ENCODE peak calls at places on chromosome 1, in five cellular contexts. One of them, this sample, is unnamed.

GRCh38 chr1:173409613-173410012 is 67.5 kb upstream of the PRDX6 start:
- DNase-seq in stomach: peak
- DNase-seq in BJ: no peak
- DNase-seq in neural crest cell: no peak
- DNase-seq in left lung: peak
- DNase-seq in this sample: peak

GRCh38 chr1:59992040-59992820 is 65.7 kb upstream of the CYP2J2 start:
- DNase-seq in stomach: no peak
- DNase-seq in BJ: no peak
- DNase-seq in neural crest cell: no peak
- DNase-seq in left lung: no peak
- DNase-seq in this sample: no peak

GRCh38 chr1:3499611-3500010 is 45.1 kb downstream of the ARHGEF16 start:
- DNase-seq in stomach: no peak
- DNase-seq in BJ: no peak
- DNase-seq in neural crest cell: no peak
- DNase-seq in left lung: no peak
- DNase-seq in this sample: no peak

GRCh38 chr1:9057851-9058250 is 11.6 kb downstream of the SLC2A5 start:
- DNase-seq in stomach: no peak
- DNase-seq in BJ: no peak
- DNase-seq in neural crest cell: no peak
- DNase-seq in left lung: no peak
- DNase-seq in this sample: no peak

GRCh38 chr1:79711001-79711431 is 704.5 kb upstream of the ADGRL4 start:
- DNase-seq in stomach: no peak
- DNase-seq in BJ: no peak
- DNase-seq in neural crest cell: no peak
- DNase-seq in left lung: no peak
- DNase-seq in this sample: no peak

GRCh38 chr1:38624341-38625039 is 235.1 kb downstream of the RRAGC start:
- DNase-seq in stomach: no peak
- DNase-seq in BJ: no peak
- DNase-seq in neural crest cell: no peak
- DNase-seq in left lung: no peak
- DNase-seq in this sample: no peak

GRCh38 chr1:45386219-45386618 is 46.0 kb upstream of the MUTYH start:
- DNase-seq in stomach: no peak
- DNase-seq in BJ: no peak
- DNase-seq in neural crest cell: no peak
- DNase-seq in left lung: no peak
- DNase-seq in this sample: no peak

GRCh38 chr1:155961937-155962336 is 16.4 kb downstream of the ARHGEF2 start:
- DNase-seq in stomach: peak
- DNase-seq in BJ: peak
- DNase-seq in neural crest cell: no peak
- DNase-seq in left lung: no peak
- DNase-seq in this sample: peak

GRCh38 chr1:236016782-236017400 is 48.0 kb downstream of the NID1 start:
- DNase-seq in stomach: no peak
- DNase-seq in BJ: no peak
- DNase-seq in neural crest cell: no peak
- DNase-seq in left lung: no peak
- DNase-seq in this sample: no peak

GRCh38 chr1:28508435-28508754 is 2.6 kb downstream of the RCC1 start:
- DNase-seq in stomach: no peak
- DNase-seq in BJ: no peak
- DNase-seq in neural crest cell: no peak
- DNase-seq in left lung: no peak
- DNase-seq in this sample: no peak

GRCh38 chr1:209628618-209629299 is 23.5 kb downstream of the LAMB3 start:
- DNase-seq in stomach: no peak
- DNase-seq in BJ: no peak
- DNase-seq in neural crest cell: no peak
- DNase-seq in left lung: no peak
- DNase-seq in this sample: no peak

GRCh38 chr1:88001460-88001859 is 672.8 kb downstream of the LMO4 start:
- DNase-seq in stomach: no peak
- DNase-seq in BJ: no peak
- DNase-seq in neural crest cell: no peak
- DNase-seq in left lung: no peak
- DNase-seq in this sample: no peak

GRCh38 chr1:217498209-217498608 is 132.7 kb downstream of the GPATCH2 start:
- DNase-seq in stomach: no peak
- DNase-seq in BJ: no peak
- DNase-seq in neural crest cell: no peak
- DNase-seq in left lung: no peak
- DNase-seq in this sample: no peak

GRCh38 chr1:44608141-44608540 is 66.1 kb downstream of the TMEM53 start:
- DNase-seq in stomach: no peak
- DNase-seq in BJ: no peak
- DNase-seq in neural crest cell: no peak
- DNase-seq in left lung: no peak
- DNase-seq in this sample: no peak

GRCh38 chr1:45876000-45876399 is 72.6 kb downstream of the MAST2 start:
- DNase-seq in stomach: no peak
- DNase-seq in BJ: no peak
- DNase-seq in neural crest cell: no peak
- DNase-seq in left lung: no peak
- DNase-seq in this sample: no peak

GRCh38 chr1:17567582-17567981 is 28.1 kb downstream of the ARHGEF10L start:
- DNase-seq in stomach: no peak
- DNase-seq in BJ: peak
- DNase-seq in neural crest cell: no peak
- DNase-seq in left lung: no peak
- DNase-seq in this sample: no peak

GRCh38 chr1:6634278-6635052 is 9.8 kb downstream of the THAP3 start:
- DNase-seq in stomach: peak
- DNase-seq in BJ: no peak
- DNase-seq in neural crest cell: peak
- DNase-seq in left lung: peak
- DNase-seq in this sample: no peak

GRCh38 chr1:226820935-226821718 is 49.3 kb upstream of the PSEN2 start:
- DNase-seq in stomach: peak
- DNase-seq in BJ: peak
- DNase-seq in neural crest cell: no peak
- DNase-seq in left lung: peak
- DNase-seq in this sample: peak

GRCh38 chr1:53693361-53693760 is 45.6 kb downstream of the GLIS1 start:
- DNase-seq in stomach: no peak
- DNase-seq in BJ: no peak
- DNase-seq in neural crest cell: no peak
- DNase-seq in left lung: no peak
- DNase-seq in this sample: no peak

GRCh38 chr1:19003371-19004290 is 47.2 kb upstream of the IFFO2 start:
- DNase-seq in stomach: no peak
- DNase-seq in BJ: no peak
- DNase-seq in neural crest cell: no peak
- DNase-seq in left lung: no peak
- DNase-seq in this sample: no peak

GRCh38 chr1:185537601-185538000 is 196.6 kb upstream of the HMCN1 start:
- DNase-seq in stomach: no peak
- DNase-seq in BJ: no peak
- DNase-seq in neural crest cell: no peak
- DNase-seq in left lung: no peak
- DNase-seq in this sample: no peak

GRCh38 chr1:185540295-185540694 is 193.9 kb upstream of the HMCN1 start:
- DNase-seq in stomach: no peak
- DNase-seq in BJ: no peak
- DNase-seq in neural crest cell: no peak
- DNase-seq in left lung: no peak
- DNase-seq in this sample: no peak

GRCh38 chr1:185539277-185539943 is 194.8 kb upstream of the HMCN1 start:
- DNase-seq in stomach: no peak
- DNase-seq in BJ: no peak
- DNase-seq in neural crest cell: no peak
- DNase-seq in left lung: no peak
- DNase-seq in this sample: no peak

GRCh38 chr1:185546029-185546428 is 188.2 kb upstream of the HMCN1 start:
- DNase-seq in stomach: no peak
- DNase-seq in BJ: no peak
- DNase-seq in neural crest cell: no peak
- DNase-seq in left lung: no peak
- DNase-seq in this sample: no peak

GRCh38 chr1:185541861-185542260 is 192.3 kb upstream of the HMCN1 start:
- DNase-seq in stomach: no peak
- DNase-seq in BJ: peak
- DNase-seq in neural crest cell: no peak
- DNase-seq in left lung: no peak
- DNase-seq in this sample: peak
- TF ChIP-seq CTCF in stomach: no peak
- TF ChIP-seq CTCF in BJ: no peak
- TF ChIP-seq CTCF in neural crest cell: no peak
- TF ChIP-seq CTCF in left lung: no peak
- TF ChIP-seq CTCF in this sample: no peak

DNA sequence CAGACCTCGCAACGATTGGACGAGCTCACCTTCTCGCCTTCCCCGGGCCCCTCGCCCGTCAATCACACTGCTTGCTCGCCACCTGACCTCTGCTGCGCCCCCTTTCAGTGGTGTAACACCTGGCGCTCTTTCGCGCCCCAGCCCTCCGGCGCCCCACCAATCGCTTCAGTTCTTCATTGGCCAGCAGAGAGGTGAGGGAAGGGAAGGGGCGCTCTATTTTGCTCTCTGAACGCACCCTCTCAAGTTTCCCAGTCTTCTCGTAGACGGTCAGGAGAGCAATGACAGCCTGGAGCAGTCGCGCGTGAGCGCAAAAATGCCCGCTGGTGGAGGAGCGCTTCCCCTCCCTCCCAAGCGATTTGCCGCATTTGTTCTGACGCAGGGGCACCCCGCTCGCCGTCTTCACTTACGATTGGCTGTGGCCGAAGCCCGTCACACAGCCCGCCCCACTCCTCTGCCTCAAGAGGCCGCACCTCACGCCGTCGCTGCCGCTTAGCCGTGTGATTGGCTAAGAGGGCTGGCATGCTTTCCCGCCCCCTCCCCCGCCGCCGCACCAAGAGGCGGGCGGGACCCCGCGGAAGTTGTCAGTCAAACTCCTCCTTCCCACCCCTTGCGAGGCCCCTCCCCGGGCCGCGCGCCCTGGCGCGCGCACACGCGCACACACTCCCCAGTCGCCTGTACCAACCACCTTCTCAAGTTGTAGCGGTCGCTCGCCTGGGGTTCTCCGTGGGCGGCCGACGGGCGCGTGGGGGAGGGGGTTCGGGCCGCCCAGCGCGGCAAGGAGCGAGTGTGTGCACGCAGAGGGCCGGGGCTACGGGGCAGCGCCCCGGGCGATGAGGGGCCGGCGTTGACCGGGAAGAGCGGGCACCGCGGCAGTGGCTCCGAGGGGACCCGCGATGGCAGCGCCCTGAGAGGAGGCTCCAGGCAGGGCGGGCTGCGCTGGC is at the start of gene PPP2R5A:
- DNase-seq in stomach: peak
- DNase-seq in BJ: peak
- DNase-seq in neural crest cell: peak
- DNase-seq in left lung: peak
- DNase-seq in this sample: peak
- TF ChIP-seq CTCF in stomach: no peak
- TF ChIP-seq CTCF in BJ: peak
- TF ChIP-seq CTCF in neural crest cell: peak
- TF ChIP-seq CTCF in left lung: peak
- TF ChIP-seq CTCF in this sample: peak

GRCh38 chr1:237671935-237672334 is 218.8 kb downstream of the ZP4 start:
- DNase-seq in stomach: no peak
- DNase-seq in BJ: no peak
- DNase-seq in neural crest cell: no peak
- DNase-seq in left lung: no peak
- DNase-seq in this sample: no peak

GRCh38 chr1:237677979-237678378 is 212.7 kb downstream of the ZP4 start:
- DNase-seq in stomach: no peak
- DNase-seq in BJ: peak
- DNase-seq in neural crest cell: no peak
- DNase-seq in left lung: no peak
- DNase-seq in this sample: no peak

GRCh38 chr1:237670296-237670695 is 220.4 kb downstream of the ZP4 start:
- DNase-seq in stomach: no peak
- DNase-seq in BJ: no peak
- DNase-seq in neural crest cell: no peak
- DNase-seq in left lung: no peak
- DNase-seq in this sample: no peak

GRCh38 chr1:237671262-237671661 is 219.5 kb downstream of the ZP4 start:
- DNase-seq in stomach: no peak
- DNase-seq in BJ: no peak
- DNase-seq in neural crest cell: no peak
- DNase-seq in left lung: no peak
- DNase-seq in this sample: no peak

DNA sequence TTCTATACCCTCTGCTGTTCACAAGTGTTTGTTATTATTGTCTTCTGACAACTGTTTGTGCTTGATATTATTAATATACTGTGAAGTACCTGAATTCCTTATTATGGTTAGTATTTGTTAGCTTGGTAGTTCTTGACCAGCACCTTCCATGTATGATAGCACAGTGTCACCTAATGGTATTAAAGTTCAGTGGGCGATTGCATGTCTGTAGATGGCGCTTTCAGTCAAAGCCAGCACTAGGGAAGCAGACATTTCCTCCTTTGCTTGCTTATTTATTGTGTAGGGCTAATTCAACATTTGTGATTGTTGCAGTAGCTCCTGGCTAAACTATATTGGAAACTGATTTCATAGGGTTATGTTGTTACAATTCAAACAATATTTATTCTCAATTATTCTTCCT is 218.0 kb downstream of the ZP4 start:
- DNase-seq in stomach: no peak
- DNase-seq in BJ: no peak
- DNase-seq in neural crest cell: no peak
- DNase-seq in left lung: no peak
- DNase-seq in this sample: no peak
- TF ChIP-seq CTCF in stomach: no peak
- TF ChIP-seq CTCF in BJ: no peak
- TF ChIP-seq CTCF in neural crest cell: no peak
- TF ChIP-seq CTCF in left lung: no peak
- TF ChIP-seq CTCF in this sample: no peak

DNA sequence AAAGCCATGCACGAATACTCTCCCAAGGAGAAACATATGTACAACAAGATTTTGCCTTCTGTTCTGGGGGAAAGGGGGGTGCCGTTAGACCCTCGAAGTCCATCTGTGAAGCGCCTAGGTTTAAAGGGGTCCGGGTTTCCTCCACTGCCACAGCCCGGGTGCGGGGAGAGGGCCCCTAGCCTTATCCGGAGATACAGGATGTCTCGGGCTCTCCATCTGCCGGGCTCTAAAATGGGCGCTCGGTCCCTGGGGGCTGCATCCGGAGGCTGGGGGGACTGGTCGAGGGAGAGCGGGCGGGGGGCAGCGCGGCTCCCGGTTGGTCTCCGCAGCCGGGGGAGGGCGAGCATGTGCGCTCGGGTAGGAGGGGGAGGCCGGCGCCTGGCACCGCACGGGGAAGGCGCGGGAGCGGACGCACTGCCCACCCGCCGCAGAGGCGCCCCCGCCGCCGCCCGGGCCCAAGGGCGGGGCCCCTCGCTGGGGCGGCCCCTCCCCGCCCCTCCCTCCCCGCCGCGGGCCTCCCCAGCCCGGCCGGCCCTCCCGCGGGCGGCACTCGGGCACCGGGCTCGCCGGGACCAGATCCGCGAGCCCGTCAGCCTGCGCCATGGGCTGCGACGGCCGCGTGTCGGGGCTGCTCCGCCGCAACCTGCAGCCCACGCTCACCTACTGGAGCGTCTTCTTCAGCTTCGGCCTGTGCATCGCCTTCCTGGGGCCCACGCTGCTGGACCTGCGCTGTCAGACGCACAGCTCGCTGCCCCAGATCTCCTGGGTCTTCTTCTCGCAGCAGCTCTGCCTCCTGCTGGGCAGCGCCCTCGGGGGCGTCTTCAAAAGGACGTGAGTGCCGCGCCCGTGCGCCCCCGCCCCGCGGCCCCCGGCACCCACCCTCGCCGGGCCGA is 63.1 kb downstream of the ELK4 start:
- DNase-seq in stomach: peak
- DNase-seq in BJ: no peak
- DNase-seq in neural crest cell: no peak
- DNase-seq in left lung: no peak
- DNase-seq in this sample: no peak
- TF ChIP-seq CTCF in stomach: no peak
- TF ChIP-seq CTCF in BJ: peak
- TF ChIP-seq CTCF in neural crest cell: peak
- TF ChIP-seq CTCF in left lung: no peak
- TF ChIP-seq CTCF in this sample: peak